ENCODE peak calls at places on chromosomes 16 and 17, in four cellular contexts. One of them, this sample, is unnamed.

GRCh38 chr16:28326881-28327610 is 34.7 kb downstream of the SBK1 start:
- DNase-seq in A549: peak; percentile 72
- DNase-seq in IMR-90: peak; percentile 34
- DNase-seq in K562: peak; percentile 81
- DNase-seq in this sample: peak; percentile 61

GRCh38 chr17:7060165-7060890 is 16.4 kb upstream of the SLC16A11 start:
- DNase-seq in A549: peak; percentile 96
- DNase-seq in IMR-90: peak; percentile 69
- DNase-seq in K562: peak; percentile 43
- DNase-seq in this sample: peak; percentile 59

GRCh38 chr17:50426472-50426782 is 409 bp downstream of the ACSF2 start:
- DNase-seq in K562: no peak
- DNase-seq in A549: no peak
- DNase-seq in IMR-90: no peak
- DNase-seq in this sample: no peak

GRCh38 chr17:1939979-1940809 is 84.9 kb downstream of the RTN4RL1 start:
- DNase-seq in A549: no peak
- DNase-seq in K562: no peak
- DNase-seq in IMR-90: no peak
- DNase-seq in this sample: no peak

GRCh38 chr17:50491510-50491909 is 12.8 kb downstream of the RSAD1 start:
- DNase-seq in A549: no peak
- DNase-seq in K562: no peak
- DNase-seq in IMR-90: no peak
- DNase-seq in this sample: no peak

GRCh38 chr17:9905902-9906301 is 831 bp upstream of the RCVRN start:
- DNase-seq in A549: peak; percentile 64
- DNase-seq in IMR-90: no peak
- DNase-seq in K562: peak; percentile 54
- DNase-seq in this sample: peak; percentile 3

GRCh38 chr17:30524847-30525246 is 47.6 kb downstream of the GOSR1 start:
- DNase-seq in K562: no peak
- DNase-seq in A549: no peak
- DNase-seq in IMR-90: peak; percentile 30
- DNase-seq in this sample: no peak

GRCh38 chr16:64089697-64090096 is 1032.2 kb downstream of the CDH11 start:
- DNase-seq in A549: peak; percentile 11
- DNase-seq in IMR-90: peak; percentile 11
- DNase-seq in K562: no peak
- DNase-seq in this sample: peak; percentile 50

GRCh38 chr16:28883221-28883996 is 5.1 kb downstream of the ATP2A1 start:
- DNase-seq in IMR-90: no peak
- DNase-seq in A549: no peak
- DNase-seq in K562: no peak
- DNase-seq in this sample: no peak

GRCh38 chr17:2335726-2336214 is 487 bp downstream of the TSR1 start:
- DNase-seq in K562: no peak
- DNase-seq in A549: no peak
- DNase-seq in IMR-90: no peak
- DNase-seq in this sample: no peak

GRCh38 chr17:7355053-7355452 is at the start of gene TMEM95:
- DNase-seq in A549: no peak
- DNase-seq in IMR-90: no peak
- DNase-seq in K562: no peak
- DNase-seq in this sample: no peak

GRCh38 chr17:31699281-31699680 is 159.8 kb downstream of the COPRS start:
- DNase-seq in A549: no peak
- DNase-seq in IMR-90: peak; percentile 37
- DNase-seq in K562: peak; percentile 58
- DNase-seq in this sample: no peak

GRCh38 chr16:69567031-69567680 is 1.4 kb downstream of the NFAT5 start:
- DNase-seq in IMR-90: peak; percentile 33
- DNase-seq in K562: peak; percentile 27
- DNase-seq in A549: no peak
- DNase-seq in this sample: peak; percentile 55

GRCh38 chr16:88390760-88391496 is 8.2 kb downstream of the ZNF469 start:
- DNase-seq in K562: no peak
- DNase-seq in IMR-90: no peak
- DNase-seq in A549: no peak
- DNase-seq in this sample: no peak

GRCh38 chr16:57981636-57982035 is 10.7 kb upstream of the CNGB1 start:
- DNase-seq in K562: no peak
- DNase-seq in IMR-90: no peak
- DNase-seq in A549: no peak
- DNase-seq in this sample: no peak

GRCh38 chr16:54446639-54447038 is 160.1 kb upstream of the IRX3 start:
- DNase-seq in A549: peak; percentile 5
- DNase-seq in IMR-90: no peak
- DNase-seq in K562: no peak
- DNase-seq in this sample: no peak

GRCh38 chr17:3197219-3197618 is at the start of gene OR1A2:
- DNase-seq in A549: no peak
- DNase-seq in K562: no peak
- DNase-seq in IMR-90: no peak
- DNase-seq in this sample: no peak

GRCh38 chr16:84700518-84701277 is 898 bp downstream of the USP10 start:
- DNase-seq in K562: peak; percentile 37
- DNase-seq in A549: peak; percentile 29
- DNase-seq in IMR-90: peak; percentile 29
- DNase-seq in this sample: no peak

GRCh38 chr17:6666077-6666521 is 14.5 kb downstream of the C17orf100 start:
- DNase-seq in K562: peak; percentile 66
- DNase-seq in IMR-90: peak; percentile 79
- DNase-seq in A549: peak; percentile 86
- DNase-seq in this sample: peak; percentile 78

GRCh38 chr17:61806941-61807340 is 56.4 kb downstream of the BRIP1 start:
- DNase-seq in K562: no peak
- DNase-seq in IMR-90: peak; percentile 20
- DNase-seq in A549: no peak
- DNase-seq in this sample: no peak

GRCh38 chr17:61808442-61808841 is 54.9 kb downstream of the BRIP1 start:
- DNase-seq in A549: no peak
- DNase-seq in IMR-90: no peak
- DNase-seq in K562: no peak
- DNase-seq in this sample: no peak

GRCh38 chr17:61813211-61813610 is 50.1 kb downstream of the BRIP1 start:
- DNase-seq in K562: no peak
- DNase-seq in A549: no peak
- DNase-seq in IMR-90: no peak
- DNase-seq in this sample: no peak

GRCh38 chr17:61812747-61813146 is 50.6 kb downstream of the BRIP1 start:
- DNase-seq in K562: no peak
- DNase-seq in IMR-90: no peak
- DNase-seq in A549: no peak
- DNase-seq in this sample: no peak

DNA sequence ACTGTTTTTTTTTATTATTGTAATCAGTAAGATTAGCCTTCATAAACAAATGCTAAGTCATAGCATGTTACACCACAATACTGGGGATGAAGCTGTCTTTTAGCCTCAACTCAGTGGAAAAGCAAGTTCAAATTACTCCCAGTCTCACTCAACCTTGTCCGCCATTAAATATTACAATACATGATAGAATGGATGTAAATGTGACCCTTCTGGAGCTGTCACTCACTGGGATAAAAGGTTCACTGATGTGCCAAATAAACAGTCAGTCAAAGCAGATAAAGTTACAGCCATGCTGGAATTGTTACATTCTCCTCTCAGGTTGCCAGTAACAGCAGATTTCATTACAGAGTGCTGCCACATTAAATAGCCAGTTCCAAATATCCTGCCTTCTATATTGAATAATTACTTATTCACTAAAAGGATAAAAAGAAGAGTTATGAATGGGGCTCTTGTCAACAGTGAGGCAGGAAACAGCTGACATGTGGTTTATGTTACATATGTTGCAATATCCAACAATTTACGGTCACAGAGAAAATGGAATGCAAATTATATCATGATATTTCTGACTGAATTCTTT is 53.4 kb downstream of the BRIP1 start:
- DNase-seq in A549: no peak
- DNase-seq in IMR-90: peak; percentile 70
- DNase-seq in K562: no peak
- DNase-seq in this sample: no peak
- TF ChIP-seq MAZ in A549: no peak
- TF ChIP-seq MAZ in IMR-90: no peak
- TF ChIP-seq MAZ in K562: no peak
- TF ChIP-seq MAZ in this sample: no peak

GRCh38 chr17:79737922-79738578 is 7.3 kb downstream of the ENPP7 start:
- DNase-seq in IMR-90: no peak
- DNase-seq in A549: no peak
- DNase-seq in K562: no peak
- DNase-seq in this sample: no peak
- TF ChIP-seq RAD21 in IMR-90: no peak
- TF ChIP-seq RAD21 in A549: no peak
- TF ChIP-seq RAD21 in K562: no peak
- TF ChIP-seq RAD21 in this sample: no peak

GRCh38 chr17:40309031-40309937 is at the start of gene RARA:
- DNase-seq in A549: peak; percentile 63
- DNase-seq in K562: peak; percentile 58
- DNase-seq in IMR-90: no peak
- DNase-seq in this sample: peak; percentile 51

GRCh38 chr17:40312131-40312731 is 3.3 kb downstream of the RARA start:
- DNase-seq in IMR-90: no peak
- DNase-seq in K562: no peak
- DNase-seq in A549: no peak
- DNase-seq in this sample: no peak

GRCh38 chr17:40310882-40311391 is 2.0 kb downstream of the RARA start:
- DNase-seq in A549: no peak
- DNase-seq in K562: no peak
- DNase-seq in IMR-90: no peak
- DNase-seq in this sample: no peak

GRCh38 chr17:40311575-40311974 is 2.6 kb downstream of the RARA start:
- DNase-seq in IMR-90: no peak
- DNase-seq in K562: no peak
- DNase-seq in A549: no peak
- DNase-seq in this sample: no peak

GRCh38 chr17:40309938-40310510 is 1.0 kb downstream of the RARA start:
- DNase-seq in K562: no peak
- DNase-seq in A549: no peak
- DNase-seq in IMR-90: no peak
- DNase-seq in this sample: no peak
- TF ChIP-seq MAZ in K562: no peak
- TF ChIP-seq MAZ in A549: no peak
- TF ChIP-seq MAZ in IMR-90: no peak
- TF ChIP-seq MAZ in this sample: no peak

GRCh38 chr17:75096082-75096625 is 8.4 kb downstream of the SLC16A5 start:
- DNase-seq in K562: peak; percentile 92
- DNase-seq in IMR-90: peak; percentile 69
- DNase-seq in A549: peak; percentile 99
- DNase-seq in this sample: peak; percentile 91
- TF ChIP-seq RAD21 in K562: peak; percentile 41
- TF ChIP-seq RAD21 in IMR-90: no peak
- TF ChIP-seq RAD21 in A549: peak; percentile 40
- TF ChIP-seq RAD21 in this sample: peak; percentile 24

DNA sequence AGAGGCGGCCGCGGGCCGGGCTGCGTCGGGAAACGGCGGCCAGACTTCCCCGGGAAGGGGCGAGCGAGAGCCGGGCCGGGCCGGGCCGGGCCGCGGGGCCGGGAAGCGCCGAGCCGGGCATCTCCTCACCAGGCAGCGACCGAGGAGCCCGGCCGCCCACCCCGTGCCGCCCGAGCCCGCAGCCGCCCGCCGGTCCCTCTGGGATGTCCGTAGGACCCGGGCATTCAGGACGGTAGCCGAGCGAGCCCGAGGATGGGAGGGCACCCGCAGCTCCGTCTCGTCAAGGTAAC is at the start of gene CRHR1:
- DNase-seq in A549: no peak
- DNase-seq in IMR-90: no peak
- DNase-seq in K562: no peak
- DNase-seq in this sample: no peak
- TF ChIP-seq MAZ in A549: no peak
- TF ChIP-seq MAZ in IMR-90: no peak
- TF ChIP-seq MAZ in K562: no peak
- TF ChIP-seq MAZ in this sample: no peak

GRCh38 chr17:63309021-63309420 is 137.1 kb downstream of the CYB561 start:
- DNase-seq in K562: no peak
- DNase-seq in IMR-90: peak; percentile 45
- DNase-seq in A549: peak; percentile 13
- DNase-seq in this sample: no peak
- TF ChIP-seq RAD21 in K562: no peak
- TF ChIP-seq RAD21 in IMR-90: no peak
- TF ChIP-seq RAD21 in A549: no peak
- TF ChIP-seq RAD21 in this sample: no peak

GRCh38 chr17:36722121-36722902 is 120.9 kb downstream of the MRM1 start:
- DNase-seq in K562: peak; percentile 98
- DNase-seq in IMR-90: peak; percentile 5
- DNase-seq in A549: no peak
- DNase-seq in this sample: no peak
- TF ChIP-seq MAZ in K562: peak; percentile 84
- TF ChIP-seq MAZ in IMR-90: peak; percentile 71
- TF ChIP-seq MAZ in A549: no peak
- TF ChIP-seq MAZ in this sample: peak; percentile 82

DNA sequence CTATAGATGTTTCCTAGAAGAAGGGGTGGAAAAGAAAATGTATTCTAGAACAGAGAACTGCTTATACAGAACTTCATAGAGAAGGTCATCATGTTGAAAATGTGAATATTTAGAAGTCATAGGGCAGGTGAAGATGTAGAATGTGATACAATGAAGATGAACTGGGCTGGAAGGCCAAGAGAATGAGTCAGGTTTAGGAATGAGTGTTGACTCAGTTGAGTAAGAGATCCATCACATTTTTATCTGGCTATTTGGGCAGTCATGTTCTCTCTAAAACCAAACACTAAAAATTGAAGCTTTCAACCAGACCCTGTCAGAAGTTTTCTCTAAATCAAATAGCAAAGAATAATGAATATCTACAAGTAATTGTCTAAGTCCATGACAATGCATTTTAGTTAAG is 660.5 kb downstream of the KCNJ2 start:
- DNase-seq in K562: no peak
- DNase-seq in IMR-90: peak; percentile 31
- DNase-seq in A549: no peak
- DNase-seq in this sample: no peak
- TF ChIP-seq RAD21 in K562: no peak
- TF ChIP-seq RAD21 in IMR-90: no peak
- TF ChIP-seq RAD21 in A549: no peak
- TF ChIP-seq RAD21 in this sample: no peak

GRCh38 chr17:45733781-45734180 is 50.3 kb upstream of the CRHR1 start:
- DNase-seq in K562: no peak
- DNase-seq in IMR-90: no peak
- DNase-seq in A549: no peak
- DNase-seq in this sample: no peak
- TF ChIP-seq MAZ in K562: no peak
- TF ChIP-seq MAZ in IMR-90: no peak
- TF ChIP-seq MAZ in A549: no peak
- TF ChIP-seq MAZ in this sample: no peak